ENCODE peak calls at places on chromosome 17, in seven cellular contexts. F is endodermal cell; V is fibroblast of lung; L is spleen; A is breast epithelium; Q is hepatocyte; D is CD8-positive, alpha-beta memory T cell. Z is an unnamed sample.

GRCh38 chr17:54945246-54945645 is 23.2 kb downstream of the COX11 start:
- DNase-seq in L (no peak), V (no peak), F (no peak), Q (no peak), D (no peak), A (no peak), Z (no peak)

GRCh38 chr17:51152766-51153209 is 571 bp upstream of the NME1 start:
- DNase-seq in A (peak; percentile 19), F (no peak), D (no peak), Q (no peak), V (peak; percentile 42), L (no peak), Z (no peak)

GRCh38 chr17:47687328-47687690 is 6.7 kb upstream of the TBKBP1 start:
- DNase-seq in D (no peak), V (no peak), L (no peak), A (no peak), F (no peak), Q (no peak), Z (no peak)

GRCh38 chr17:43591750-43592562 is 45.8 kb upstream of the ETV4 start:
- DNase-seq in Q (peak; percentile 73), V (peak; percentile 93), L (no peak), D (no peak), F (no peak), A (peak; percentile 35), Z (peak; percentile 28)

GRCh38 chr17:44758414-44759095 is at the start of gene ADAM11:
- DNase-seq in V (no peak), Q (no peak), D (no peak), A (no peak), L (no peak), F (peak; percentile 84), Z (no peak)

GRCh38 chr17:20116683-20117309 is 107.6 kb downstream of the SPECC1 start:
- DNase-seq in D (peak; percentile 54), Q (peak; percentile 71), V (peak; percentile 30), A (no peak), F (peak; percentile 86), L (no peak), Z (no peak)

GRCh38 chr17:49434821-49435581 is 20.3 kb upstream of the PHB1 start:
- DNase-seq in L (no peak), Q (peak; percentile 56), A (peak; percentile 61), V (peak; percentile 41), D (peak; percentile 27), F (peak; percentile 95), Z (no peak)

GRCh38 chr17:43528319-43528987 is 17.7 kb downstream of the ETV4 start:
- DNase-seq in F (no peak), V (peak; percentile 49), Q (no peak), D (no peak), A (no peak), L (peak; percentile 74), Z (no peak)

GRCh38 chr17:80779961-80780380 is 211.7 kb upstream of the CHMP6 start:
- DNase-seq in D (no peak), Q (no peak), V (peak; percentile 19), A (no peak), L (no peak), F (no peak), Z (no peak)

GRCh38 chr17:63222655-63223054 is 223.5 kb downstream of the CYB561 start:
- DNase-seq in D (no peak), A (no peak), Q (no peak), V (peak; percentile 30), F (no peak), L (no peak), Z (no peak)

GRCh38 chr17:73168667-73169066 is 3.9 kb downstream of the SSTR2 start:
- DNase-seq in D (no peak), V (no peak), L (no peak), Q (no peak), F (no peak), A (no peak), Z (no peak)

GRCh38 chr17:60773552-60773951 is 95.9 kb downstream of the BCAS3 start:
- DNase-seq in Q (no peak), L (no peak), A (no peak), D (no peak), F (no peak), V (no peak), Z (no peak)

GRCh38 chr17:55674107-55674506 is 48.6 kb downstream of the TMEM100 start:
- DNase-seq in A (no peak), L (no peak), Q (no peak), F (no peak), V (no peak), D (no peak), Z (no peak)

GRCh38 chr17:7146115-7146514 is 31.5 kb upstream of the ASGR2 start:
- DNase-seq in D (no peak), A (no peak), Q (no peak), V (peak; percentile 35), F (peak; percentile 67), L (peak; percentile 24), Z (no peak)

GRCh38 chr17:38844261-38844757 is 9.2 kb downstream of the RPL23 start:
- DNase-seq in V (peak; percentile 9), A (peak; percentile 46), Q (peak; percentile 49), D (no peak), F (no peak), L (no peak), Z (no peak)

GRCh38 chr17:56593741-56594527 is 435 bp downstream of the NOG start:
- DNase-seq in Q (peak; percentile 64), V (peak; percentile 80), A (peak; percentile 35), D (peak; percentile 74), F (peak; percentile 91), L (peak; percentile 87), Z (no peak)

GRCh38 chr17:45382226-45382625 is 50.4 kb downstream of the ARHGAP27 start:
- DNase-seq in A (no peak), L (no peak), Q (no peak), D (no peak), F (no peak), V (peak; percentile 11), Z (no peak)

GRCh38 chr17:28738680-28739384 is 5.0 kb upstream of the TRAF4 start:
- DNase-seq in A (no peak), D (peak; percentile 47), F (no peak), Q (no peak), L (peak; percentile 83), V (no peak), Z (no peak)

GRCh38 chr17:951388-952132 is 28.0 kb downstream of the NXN start:
- DNase-seq in F (peak; percentile 97), D (no peak), V (peak; percentile 93), L (no peak), A (peak; percentile 72), Q (peak; percentile 75), Z (no peak)

GRCh38 chr17:14307560-14308024 is 6.7 kb downstream of the HS3ST3B1 start:
- DNase-seq in A (no peak), V (peak; percentile 89), Q (no peak), L (no peak), D (no peak), F (no peak), Z (no peak)

GRCh38 chr17:82787081-82787848 is 35.4 kb downstream of the TBCD start:
- DNase-seq in Q (no peak), V (peak; percentile 85), A (peak; percentile 69), L (no peak), F (no peak), D (no peak), Z (no peak)

GRCh38 chr17:55366020-55366481 is 55.6 kb downstream of the MMD start:
- DNase-seq in A (no peak), L (no peak), F (no peak), Q (no peak), D (no peak), V (no peak), Z (no peak)

GRCh38 chr17:37742114-37742761 is 2.6 kb downstream of the HNF1B start:
- DNase-seq in F (peak; percentile 87), L (no peak), V (peak; percentile 17), D (peak; percentile 1), Q (peak; percentile 42), A (no peak), Z (no peak)

GRCh38 chr17:64226132-64226531 is 36.9 kb downstream of the TEX2 start:
- DNase-seq in Q (no peak), D (no peak), V (peak; percentile 33), F (no peak), A (no peak), L (no peak), Z (no peak)
- H3K4me1 ChIP-seq in Q (peaks cover 2% of the 10 kb centered on the region), D (no peaks in the 10 kb centered on the region), V (peaks cover 8% of the 10 kb centered on the region), F (peaks cover 6% of the 10 kb centered on the region), A (peaks cover 10% of the 10 kb centered on the region), L (no peaks in the 10 kb centered on the region), Z (peaks cover 15% of the 10 kb centered on the region)

GRCh38 chr17:64244165-64244564 is 18.9 kb downstream of the TEX2 start:
- DNase-seq in A (no peak), F (no peak), Q (no peak), D (no peak), V (peak; percentile 69), L (no peak), Z (no peak)
- H3K27ac ChIP-seq in A (no peak overlapping the region), F (no peak overlapping the region), Q (peak overlapping the region; percentile 41), D (no peak overlapping the region), V (no peak overlapping the region), L (no peak overlapping the region), Z (peak overlapping the region; percentile 31)

GRCh38 chr17:78704594-78704993 is 77.5 kb downstream of the CYTH1 start:
- DNase-seq in A (no peak), D (no peak), Q (no peak), F (peak; percentile 26), L (no peak), V (no peak), Z (no peak)

GRCh38 chr17:78707016-78707415 is 75.1 kb downstream of the CYTH1 start:
- DNase-seq in A (no peak), V (peak; percentile 53), L (no peak), D (no peak), F (peak; percentile 13), Q (no peak), Z (no peak)

GRCh38 chr17:78706271-78706915 is 75.7 kb downstream of the CYTH1 start:
- DNase-seq in A (no peak), L (no peak), F (peak; percentile 14), D (no peak), V (peak; percentile 84), Q (no peak), Z (no peak)

GRCh38 chr17:78707923-78708322 is 74.2 kb downstream of the CYTH1 start:
- DNase-seq in Q (no peak), D (no peak), A (no peak), V (no peak), F (no peak), L (no peak), Z (no peak)

DNA sequence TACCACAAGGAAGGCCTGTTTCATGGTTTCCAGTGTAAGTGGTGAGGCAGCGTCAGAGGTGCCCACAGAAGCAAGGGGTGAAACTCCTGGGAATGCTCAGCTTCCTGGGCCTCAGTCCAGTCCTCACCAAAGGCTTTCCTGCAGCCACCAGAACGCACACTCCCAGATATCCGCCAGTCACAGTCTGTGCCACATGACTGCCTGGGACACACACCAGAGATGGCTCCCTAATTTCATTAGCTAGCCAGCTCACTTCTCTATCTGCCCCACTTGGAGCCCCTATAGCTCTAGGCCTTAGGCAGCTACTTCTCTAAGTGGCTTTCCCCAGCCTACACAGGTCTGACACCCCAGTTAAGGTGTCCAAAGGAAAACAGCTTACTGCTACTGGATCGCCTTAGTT is 77.0 kb downstream of the CYTH1 start:
- DNase-seq in Q (no peak), L (no peak), D (no peak), V (no peak), A (no peak), F (peak; percentile 34), Z (no peak)
- H3K4me1 ChIP-seq in Q (peaks cover 4% of the 10 kb centered on the region), L (peaks cover 32% of the 10 kb centered on the region), D (peaks cover 21% of the 10 kb centered on the region), V (no peaks in the 10 kb centered on the region), A (no peaks in the 10 kb centered on the region), F (no peaks in the 10 kb centered on the region), Z (no peaks in the 10 kb centered on the region)

DNA sequence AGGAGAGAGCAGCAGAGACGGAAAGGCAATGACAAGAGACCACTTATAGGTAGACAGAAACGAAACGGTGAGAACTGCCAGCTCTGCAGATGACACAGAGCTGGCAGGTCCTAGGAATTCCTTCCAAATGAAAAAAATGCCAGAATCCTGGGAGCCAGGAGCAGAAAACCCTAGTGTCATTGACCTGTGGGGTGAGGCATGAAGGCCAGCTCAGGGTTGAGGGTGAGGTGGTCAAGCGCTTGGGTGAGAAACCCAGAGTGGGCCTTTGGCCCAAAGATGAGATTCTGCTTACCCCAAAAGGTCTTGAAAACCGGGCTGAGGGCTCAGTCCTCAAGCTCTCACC is 9.2 kb downstream of the HIC1 start:
- DNase-seq in V (peak; percentile 35), A (no peak), F (no peak), L (no peak), D (no peak), Q (no peak), Z (no peak)
- H3K27ac ChIP-seq in V (peak overlapping the region; percentile 85), A (peak overlapping the region; percentile 89), F (no peak overlapping the region), L (peak overlapping the region; percentile 88), D (no peak overlapping the region), Q (peak overlapping the region; percentile 87), Z (no peak overlapping the region)